ENCODE peak calls at places on chromosomes 11 and 22, in four cellular contexts. B is esophagus muscularis mucosa, T is LNCaP clone FGC, O is HFF-Myc. X is an unnamed sample.
A peak's percentile ranks its signal among the peaks of the same experiment; 100 is the strongest.

GRCh38 chr22:46110215-46110614 is 40.1 kb upstream of the PPARA start:
- DNase-seq in B (no peak), T (no peak), O (no peak), X (no peak)

GRCh38 chr22:23529166-23530103 is 50.7 kb downstream of the IGLL1 start:
- DNase-seq in B (no peak), T (no peak), O (no peak), X (no peak)

GRCh38 chr11:96063053-96063452 is 139.1 kb upstream of the MTMR2 start:
- DNase-seq in B (no peak), T (no peak), O (no peak), X (no peak)

GRCh38 chr22:50045211-50046018 is 12.7 kb downstream of the TTLL8 start:
- DNase-seq in B (no peak), T (no peak), O (no peak), X (no peak)

GRCh38 chr22:36151006-36151595 is 9.5 kb downstream of the APOL3 start:
- DNase-seq in B (no peak), T (no peak), O (no peak), X (no peak)

GRCh38 chr22:35728639-35729308 is 11.1 kb downstream of the APOL5 start:
- DNase-seq in B (no peak), T (peak; percentile 18), O (no peak), X (no peak)

GRCh38 chr11:2795491-2795991 is 90.0 kb downstream of the CDKN1C start:
- DNase-seq in B (no peak), T (no peak), O (no peak), X (no peak)

GRCh38 chr11:23866641-23867040 is 630.2 kb upstream of the LUZP2 start:
- DNase-seq in B (no peak), T (peak; percentile 84), O (no peak), X (no peak)

GRCh38 chr22:42158456-42159132 is 28.0 kb upstream of the CYP2D6 start:
- DNase-seq in B (no peak), T (no peak), O (no peak), X (no peak)

GRCh38 chr11:34680918-34681554 is 60.1 kb downstream of the EHF start:
- DNase-seq in B (no peak), T (no peak), O (peak; percentile 53), X (no peak)

GRCh38 chr22:26610983-26611382 is 6.8 kb downstream of the CRYBB1 start:
- DNase-seq in B (no peak), T (no peak), O (no peak), X (no peak)

GRCh38 chr22:43474161-43475101 is 62.6 kb downstream of the MPPED1 start:
- DNase-seq in B (no peak), T (no peak), O (no peak), X (no peak)

GRCh38 chr22:49827853-49828598 is at the start of gene BRD1:
- DNase-seq in B (no peak), T (no peak), O (no peak), X (no peak)

GRCh38 chr22:29260031-29260560 is 7.7 kb downstream of the RHBDD3 start:
- DNase-seq in B (no peak), T (no peak), O (no peak), X (no peak)

GRCh38 chr11:78744949-78745348 is 170.3 kb upstream of the NARS2 start:
- DNase-seq in B (no peak), T (no peak), O (no peak), X (no peak)

GRCh38 chr11:78744202-78744601 is 169.5 kb upstream of the NARS2 start:
- DNase-seq in B (no peak), T (no peak), O (no peak), X (no peak)

GRCh38 chr11:78741794-78742193 is 167.1 kb upstream of the NARS2 start:
- DNase-seq in B (no peak), T (no peak), O (no peak), X (no peak)

GRCh38 chr11:78740175-78741161 is 165.8 kb upstream of the NARS2 start:
- DNase-seq in B (no peak), T (no peak), O (no peak), X (no peak)

DNA sequence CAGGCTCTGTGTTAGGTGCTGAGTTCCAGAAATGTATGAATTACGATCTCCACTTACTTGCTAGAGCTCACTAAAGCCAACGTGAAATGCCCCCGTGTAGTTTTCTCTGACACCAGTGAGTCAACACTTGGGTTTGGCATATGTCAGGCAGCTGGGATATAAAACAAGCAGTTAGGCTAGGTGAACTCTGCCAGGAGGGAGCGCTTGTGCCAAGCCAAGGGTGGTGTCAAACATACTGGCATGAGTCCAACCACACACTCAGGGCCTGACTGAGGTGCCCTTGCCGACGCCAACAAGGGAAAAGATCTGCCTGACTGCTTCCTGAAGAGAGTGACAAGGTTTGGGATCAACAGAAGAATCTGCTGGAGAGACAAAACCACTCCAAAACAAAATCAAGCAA is 167.8 kb upstream of the NARS2 start:
- DNase-seq in B (no peak), T (peak; percentile 82), O (no peak), X (no peak)
- TF ChIP-seq CTCF in B (no peak), T (peak; percentile 20), O (no peak), X (no peak)

GRCh38 chr11:57073121-57073520 is 84.4 kb downstream of the OR5AK2 start:
- DNase-seq in B (no peak), T (no peak), O (no peak), X (no peak)

GRCh38 chr11:57072640-57073039 is 83.9 kb downstream of the OR5AK2 start:
- DNase-seq in B (no peak), T (no peak), O (peak; percentile 21), X (peak; percentile 97)

GRCh38 chr11:57069942-57070341 is 81.2 kb downstream of the OR5AK2 start:
- DNase-seq in B (no peak), T (no peak), O (no peak), X (no peak)

DNA sequence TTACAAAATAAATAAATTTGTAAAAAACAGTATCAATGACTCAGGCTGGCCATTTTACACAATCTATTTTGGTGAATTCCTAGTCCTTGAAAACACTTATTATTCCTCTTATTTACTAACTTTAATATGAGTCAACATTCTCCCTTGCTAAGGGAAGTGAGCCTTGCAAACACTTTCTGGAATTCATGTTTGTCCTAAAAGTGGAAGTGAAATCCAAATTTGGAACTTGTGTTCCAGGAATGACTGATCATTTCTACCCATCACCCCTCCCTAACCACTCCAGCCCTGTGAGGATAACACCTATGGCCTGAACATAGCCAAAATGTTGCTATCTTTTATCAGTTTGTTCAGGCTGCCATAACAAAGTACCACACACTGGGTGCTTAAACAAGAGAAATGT is 83.1 kb downstream of the OR5AK2 start:
- DNase-seq in B (no peak), T (no peak), O (no peak), X (no peak)
- H3K4me3 ChIP-seq in B (no peak overlapping the region), T (no peak overlapping the region), O (no peak overlapping the region), X (no peak overlapping the region)

DNA sequence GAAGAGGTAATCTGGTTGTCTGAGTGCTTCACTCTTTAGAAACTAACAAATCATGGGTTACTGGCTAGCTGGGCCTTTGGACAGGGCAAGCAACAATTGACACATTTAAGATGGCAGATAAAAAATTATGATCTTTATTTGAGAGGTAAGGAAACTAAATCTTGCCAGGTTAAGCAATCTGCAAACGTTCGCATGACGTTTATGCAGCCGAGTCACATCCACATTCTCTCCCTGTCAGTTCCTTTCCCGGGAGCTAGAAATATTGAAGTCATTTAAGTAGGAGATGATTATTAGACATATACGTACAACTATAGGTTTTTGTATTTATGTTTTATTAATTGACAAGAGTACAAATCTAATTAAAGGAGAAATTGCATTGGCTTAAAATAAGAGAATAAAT is 57.4 kb upstream of the RCN1 start:
- DNase-seq in B (no peak), T (no peak), O (no peak), X (no peak)
- TF ChIP-seq CTCF in B (no peak), T (no peak), O (no peak), X (no peak)

GRCh38 chr11:111574373-111575230 is 27.6 kb upstream of the SIK2 start:
- DNase-seq in B (no peak), T (no peak), O (no peak), X (no peak)
- H3K4me3 ChIP-seq in B (no peak overlapping the region), T (no peak overlapping the region), O (no peak overlapping the region), X (no peak overlapping the region)

DNA sequence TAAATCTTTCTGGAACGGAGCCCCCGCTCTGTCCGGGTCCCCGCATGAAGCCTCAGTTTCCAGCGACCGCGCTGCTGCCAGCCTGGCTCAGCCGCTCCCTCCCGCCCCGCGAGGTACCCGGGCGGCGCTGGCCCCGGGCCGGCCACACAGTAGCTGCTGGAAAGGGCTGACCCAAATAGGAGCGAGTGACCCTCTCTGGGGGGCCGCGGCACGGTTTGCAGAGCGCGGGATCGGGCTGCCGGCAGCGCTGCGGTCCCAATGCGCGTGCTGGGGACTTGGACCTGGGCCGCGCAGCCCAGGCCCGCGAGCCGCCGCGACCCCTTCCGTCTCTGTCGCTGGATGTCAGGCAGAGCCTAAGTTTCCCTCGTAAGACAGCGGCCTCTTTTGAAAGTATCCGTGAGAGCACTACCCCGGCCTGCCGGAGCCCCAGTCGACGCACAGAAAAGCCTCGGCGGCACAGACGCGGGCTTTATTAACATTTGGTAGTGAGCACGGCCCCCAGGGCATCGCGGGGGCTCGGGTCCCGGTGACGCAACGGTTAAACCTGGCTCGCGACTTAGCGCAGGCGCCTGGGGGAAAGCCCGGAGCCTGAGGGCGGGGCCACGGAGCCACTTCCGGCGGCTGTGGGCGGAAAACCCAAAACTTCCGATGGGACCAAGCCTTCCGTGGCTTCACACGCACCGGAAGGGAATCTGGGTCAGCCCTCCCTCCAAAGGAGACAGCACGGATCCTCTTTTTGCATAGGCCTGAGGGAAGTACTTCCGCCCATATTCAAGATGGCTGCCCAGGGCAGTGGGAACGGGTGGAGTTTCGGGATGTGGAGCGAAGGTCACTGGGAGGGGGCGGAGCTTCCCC is 14.9 kb downstream of the BAD start:
- DNase-seq in B (peak; percentile 99), T (peak; percentile 100), O (peak; percentile 100), X (peak; percentile 99)
- TF ChIP-seq CTCF in B (peak; percentile 35), T (no peak), O (no peak), X (no peak)

DNA sequence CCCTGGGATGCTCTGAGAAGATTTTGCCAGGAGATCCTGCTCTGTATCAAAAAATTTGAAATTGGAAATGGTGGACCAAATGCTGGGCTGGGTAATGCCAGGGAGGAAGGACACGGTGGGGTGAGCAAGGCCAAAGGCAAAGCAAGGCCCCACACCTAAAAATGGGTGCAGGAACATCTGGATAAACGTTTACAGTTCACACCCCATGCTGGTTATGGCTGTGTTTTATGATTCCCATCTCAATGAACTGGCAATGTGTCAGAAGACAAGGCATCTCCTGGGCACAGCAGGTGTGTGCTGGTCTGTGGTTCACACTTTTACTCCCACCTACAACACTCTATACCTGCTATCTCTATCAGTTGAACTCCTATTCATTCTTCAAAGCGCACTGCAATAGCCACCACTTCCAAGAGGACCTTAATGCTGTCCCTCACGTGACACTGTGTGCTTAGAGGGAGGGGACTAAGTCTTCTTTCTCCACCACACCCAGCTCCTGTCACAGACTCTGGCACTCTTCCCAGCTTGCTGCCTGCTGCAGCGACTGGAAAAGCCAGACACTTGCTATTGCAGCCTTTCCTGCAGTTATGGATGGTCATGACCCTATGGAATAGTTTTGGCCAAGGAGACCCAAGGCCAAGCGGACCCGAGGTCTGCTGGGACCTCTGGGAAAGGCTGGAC is 277.5 kb downstream of the CTTN start:
- DNase-seq in B (no peak), T (peak; percentile 73), O (no peak), X (no peak)
- H3K4me3 ChIP-seq in B (no peak overlapping the region), T (no peak overlapping the region), O (no peak overlapping the region), X (no peak overlapping the region)